ENCODE peak calls at places on chromosomes 7 and 10, in nine cellular contexts. X, N, M, F, Z, K, W, R and P are unnamed samples.

GRCh38 chr7:17680026-17680425 is 260.3 kb downstream of the SNX13 start:
- DNase-seq in X (peak; percentile 29), N (peak; percentile 94), M (no peak), F (no peak), Z (peak; percentile 27), K (no peak), W (peak; percentile 74), R (peak; percentile 45), P (no peak)

GRCh38 chr7:7772385-7772784 is 54.0 kb upstream of the RPA3 start:
- DNase-seq in X (no peak), N (peak; percentile 58), M (peak; percentile 10), F (no peak), Z (no peak), K (peak; percentile 50), W (peak; percentile 44), R (no peak), P (no peak)

GRCh38 chr7:82810558-82811259 is 352.0 kb downstream of the PCLO start:
- DNase-seq in X (peak; percentile 61), N (peak; percentile 45), M (no peak), F (peak; percentile 85), Z (no peak), K (peak; percentile 65), W (peak; percentile 85), R (no peak), P (peak; percentile 16)

GRCh38 chr10:3339531-3339950 is 167.0 kb upstream of the PITRM1 start:
- DNase-seq in X (no peak), N (no peak), M (no peak), F (peak; percentile 21), Z (no peak), K (no peak), W (no peak), R (no peak), P (no peak)

GRCh38 chr10:86082556-86082955 is 284.0 kb downstream of the GRID1 start:
- DNase-seq in X (no peak), N (no peak), M (no peak), F (no peak), Z (no peak), K (no peak), W (no peak), R (no peak), P (no peak)

GRCh38 chr10:43939939-43940810 is 291.5 kb upstream of the ZNF32 start:
- DNase-seq in X (peak; percentile 23), N (no peak), M (no peak), F (peak; percentile 82), Z (no peak), K (peak; percentile 45), W (peak; percentile 36), R (no peak), P (no peak)

GRCh38 chr7:2982831-2983230 is 60.8 kb downstream of the CARD11 start:
- DNase-seq in X (no peak), N (no peak), M (no peak), F (no peak), Z (no peak), K (peak; percentile 68), W (no peak), R (no peak), P (no peak)

GRCh38 chr10:95428702-95429101 is 132.5 kb downstream of the SORBS1 start:
- DNase-seq in X (no peak), N (no peak), M (no peak), F (no peak), Z (no peak), K (no peak), W (no peak), R (no peak), P (no peak)

GRCh38 chr7:41694490-41694889 is 8.4 kb downstream of the INHBA start:
- DNase-seq in X (no peak), N (no peak), M (no peak), F (no peak), Z (no peak), K (no peak), W (no peak), R (no peak), P (no peak)

GRCh38 chr7:146655928-146656797 is 539.6 kb downstream of the CNTNAP2 start:
- DNase-seq in X (peak; percentile 56), N (no peak), M (no peak), F (no peak), Z (no peak), K (no peak), W (peak; percentile 2), R (no peak), P (no peak)

GRCh38 chr10:25600651-25601050 is 333.4 kb upstream of the MYO3A start:
- DNase-seq in X (no peak), N (no peak), M (no peak), F (no peak), Z (no peak), K (no peak), W (no peak), R (no peak), P (no peak)

GRCh38 chr10:4191354-4191753 is 406.3 kb upstream of the KLF6 start:
- DNase-seq in X (no peak), N (peak; percentile 23), M (no peak), F (no peak), Z (no peak), K (no peak), W (no peak), R (peak; percentile 29), P (no peak)

GRCh38 chr10:110780704-110781103 is 91.0 kb upstream of the PDCD4 start:
- DNase-seq in X (no peak), N (no peak), M (no peak), F (no peak), Z (no peak), K (no peak), W (no peak), R (no peak), P (no peak)

GRCh38 chr10:69647101-69647500 is 17.1 kb downstream of the FAM241B start:
- DNase-seq in X (no peak), N (no peak), M (no peak), F (no peak), Z (no peak), K (no peak), W (no peak), R (no peak), P (no peak)

GRCh38 chr7:50317697-50318640 is 13.5 kb downstream of the IKZF1 start:
- DNase-seq in X (no peak), N (no peak), M (no peak), F (no peak), Z (no peak), K (no peak), W (no peak), R (no peak), P (no peak)

GRCh38 chr7:130791746-130792145 is 57.7 kb upstream of the KLF14 start:
- DNase-seq in X (no peak), N (no peak), M (no peak), F (no peak), Z (no peak), K (no peak), W (no peak), R (no peak), P (no peak)

GRCh38 chr7:17357952-17358351 is 59.5 kb downstream of the AHR start:
- DNase-seq in X (no peak), N (no peak), M (no peak), F (no peak), Z (no peak), K (no peak), W (no peak), R (no peak), P (no peak)

DNA sequence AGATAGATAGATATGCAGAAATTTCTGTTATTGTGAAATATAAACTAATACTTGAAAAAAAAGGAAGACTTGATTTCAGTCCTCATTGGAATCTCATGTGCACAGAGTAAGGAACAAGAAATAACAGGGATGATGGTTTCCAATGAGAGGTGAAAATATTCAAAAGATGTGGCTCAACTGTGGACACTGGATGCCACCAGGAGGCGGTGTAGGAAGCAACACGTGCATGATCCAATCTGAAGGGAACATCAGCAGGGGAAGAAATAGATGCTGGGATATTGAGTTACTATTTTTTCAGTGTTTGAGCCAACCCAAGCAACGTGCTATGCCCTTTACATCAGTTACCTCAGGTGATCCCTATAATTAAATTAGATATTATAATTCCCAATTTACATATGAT is 710.8 kb upstream of the LRRTM3 start:
- DNase-seq in X (peak; percentile 5), N (peak; percentile 2), M (no peak), F (no peak), Z (no peak), K (no peak), W (no peak), R (no peak), P (no peak)
- TF ChIP-seq CTCF in X (peak; percentile 14), N (no peak), M (peak; percentile 34), F (no peak), Z (peak; percentile 47), K (peak; percentile 34), W (no peak), R (no peak), P (peak; percentile 33)

GRCh38 chr7:116293139-116293538 is 82.8 kb downstream of the TES start:
- DNase-seq in X (no peak), N (no peak), M (no peak), F (no peak), Z (no peak), K (no peak), W (no peak), R (no peak), P (no peak)
- TF ChIP-seq CTCF in X (no peak), N (no peak), M (peak; percentile 7), F (no peak), Z (no peak), K (no peak), W (no peak), R (peak; percentile 43), P (no peak)

GRCh38 chr7:1888425-1888824 is 218.3 kb downstream of the ELFN1 start:
- DNase-seq in X (no peak), N (no peak), M (no peak), F (no peak), Z (no peak), K (no peak), W (no peak), R (no peak), P (no peak)
- TF ChIP-seq CTCF in X (no peak), N (no peak), M (no peak), F (no peak), Z (no peak), K (no peak), W (no peak), R (no peak), P (no peak)

GRCh38 chr10:26860542-26861325 is at the start of gene ABI1:
- DNase-seq in X (peak; percentile 99), N (peak; percentile 99), M (peak; percentile 93), F (peak; percentile 98), Z (peak; percentile 98), K (peak; percentile 99), W (peak; percentile 99), R (peak; percentile 89), P (peak; percentile 95)
- TF ChIP-seq CTCF in X (peak; percentile 93), N (no peak), M (peak; percentile 91), F (peak; percentile 73), Z (no peak), K (no peak), W (peak; percentile 60), R (no peak), P (peak; percentile 60)